ENCODE peak calls at places on chromosomes 12 and 14, in eight cellular contexts. O is fibroblast of the aortic adventitia, W is left ventricle myocardium inferior, Y is fibroblast of mammary gland, G is activated B cell treated with CpG ODN at 0.5 μM for 24 hours, F is mucosa of descending colon, T is A549, M is OCI-LY7. S is an unnamed sample.

GRCh38 chr14:50935126-50936090 is 8.9 kb downstream of the PYGL start:
- DNase-seq in M (no peak), W (no peak), T (no peak), O (no peak), G (no peak), F (no peak), Y (no peak), S (no peak)

GRCh38 chr12:120110550-120111501 is 5.7 kb downstream of the RAB35 start:
- DNase-seq in G (peak), T (no peak), Y (no peak), O (no peak), M (peak), F (peak), W (peak), S (no peak)

GRCh38 chr12:6863586-6864321 is 3.6 kb upstream of the TPI1 start:
- DNase-seq in T (no peak), W (no peak), O (no peak), F (no peak), G (no peak), M (no peak), Y (peak), S (no peak)

GRCh38 chr14:69554500-69554899 is 20.2 kb downstream of the CCDC177 start:
- DNase-seq in Y (peak), F (no peak), M (no peak), G (no peak), W (no peak), O (peak), T (no peak), S (no peak)

GRCh38 chr14:51789631-51790030 is 70.8 kb upstream of the GNG2 start:
- DNase-seq in O (no peak), Y (no peak), G (no peak), F (no peak), T (no peak), W (no peak), M (no peak), S (no peak)

GRCh38 chr12:130685250-130685649 is 30.8 kb downstream of the RIMBP2 start:
- DNase-seq in G (no peak), M (no peak), Y (no peak), O (no peak), W (no peak), F (no peak), T (no peak), S (no peak)

GRCh38 chr12:49706351-49707126 is 666 bp downstream of the FMNL3 start:
- DNase-seq in T (no peak), W (peak), M (peak), G (peak), F (peak), O (peak), Y (peak), S (no peak)

GRCh38 chr14:103243764-103244737 is 90.0 kb upstream of the EIF5 start:
- DNase-seq in Y (no peak), O (peak), M (no peak), W (no peak), F (no peak), G (no peak), T (peak), S (no peak)

GRCh38 chr12:185197-185955 is 28.6 kb downstream of the SLC6A12 start:
- DNase-seq in Y (no peak), M (no peak), F (no peak), O (no peak), T (no peak), G (no peak), W (no peak), S (no peak)

GRCh38 chr12:52949413-52950331 is 754 bp downstream of the KRT18 start:
- DNase-seq in T (peak), F (peak), W (no peak), O (peak), G (no peak), Y (peak), M (no peak), S (no peak)

GRCh38 chr14:95185452-95186392 is 28.4 kb upstream of the DICER1 start:
- DNase-seq in O (peak), T (no peak), M (no peak), G (no peak), W (peak), Y (peak), F (peak), S (no peak)

GRCh38 chr14:101947577-101947903 is 16.8 kb upstream of the DYNC1H1 start:
- DNase-seq in Y (no peak), T (no peak), O (no peak), G (no peak), W (no peak), F (no peak), M (no peak), S (no peak)

GRCh38 chr14:100906420-100906819 is 2.9 kb upstream of the RTL1 start:
- DNase-seq in G (no peak), Y (no peak), F (no peak), M (peak), T (no peak), W (no peak), O (no peak), S (no peak)

GRCh38 chr12:46342562-46343033 is 30.0 kb downstream of the SLC38A2 start:
- DNase-seq in O (peak), Y (peak), T (peak), G (no peak), M (peak), F (no peak), W (no peak), S (no peak)

GRCh38 chr12:56158926-56159461 is 835 bp downstream of the MYL6 start:
- DNase-seq in F (peak), M (peak), G (no peak), T (peak), O (peak), W (peak), Y (peak), S (no peak)

GRCh38 chr12:113302925-113303640 is 31.8 kb downstream of the SLC8B1 start:
- DNase-seq in F (no peak), M (peak), T (no peak), W (no peak), Y (no peak), O (no peak), G (no peak), S (no peak)

GRCh38 chr14:79809849-79810612 is 401.3 kb downstream of the DIO2 start:
- DNase-seq in F (no peak), M (peak), O (no peak), T (peak), W (no peak), G (no peak), Y (peak), S (no peak)

DNA sequence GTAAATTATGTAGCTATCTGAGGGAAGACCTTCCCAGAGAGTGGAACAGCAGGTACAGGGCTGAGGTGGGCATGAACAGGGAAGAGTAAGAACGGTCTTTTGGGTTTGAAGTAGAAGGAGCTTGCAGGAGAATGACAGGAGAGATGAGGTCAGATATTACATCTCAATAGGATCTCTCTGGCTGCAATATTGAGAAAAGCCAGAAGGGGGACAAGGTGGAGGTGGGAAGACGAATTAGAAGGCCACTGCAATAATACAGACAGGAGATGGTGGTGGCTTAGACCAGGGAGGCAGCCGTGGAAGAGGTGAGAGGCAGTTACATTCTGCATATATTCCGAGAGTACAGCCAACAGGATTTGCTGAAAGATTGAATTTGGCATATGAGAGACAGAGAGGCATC is 310.2 kb downstream of the APAF1 start:
- DNase-seq in M (peak), Y (peak), O (peak), T (peak), G (no peak), W (no peak), F (no peak), S (no peak)
- TF ChIP-seq CTCF in M (peak), Y (peak), O (peak), T (peak), G (no peak), W (no peak), F (no peak), S (peak)

DNA sequence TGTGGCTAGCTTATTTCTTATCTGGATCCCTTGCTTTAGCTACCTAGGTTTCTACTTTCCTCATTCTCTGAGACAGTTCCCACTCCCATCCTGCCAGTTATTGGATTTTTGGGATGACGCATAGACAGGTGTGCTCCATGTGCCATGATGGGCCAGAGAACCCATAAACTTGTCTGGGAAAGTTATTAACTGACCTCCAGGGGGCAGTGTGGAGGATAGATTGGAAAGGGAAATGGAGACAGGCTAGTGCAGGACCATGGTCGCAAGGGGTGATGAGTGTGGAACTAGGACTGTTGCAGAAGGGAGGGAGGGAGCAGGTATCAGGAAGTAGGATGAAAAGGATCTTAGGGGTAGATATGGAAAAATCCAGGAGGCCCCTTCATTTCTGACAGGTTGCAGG is 80.3 kb downstream of the ESRRB start:
- DNase-seq in G (no peak), W (no peak), M (peak), T (peak), Y (peak), F (no peak), O (peak), S (no peak)
- TF ChIP-seq CTCF in G (no peak), W (peak), M (peak), T (peak), Y (peak), F (no peak), O (peak), S (peak)

DNA sequence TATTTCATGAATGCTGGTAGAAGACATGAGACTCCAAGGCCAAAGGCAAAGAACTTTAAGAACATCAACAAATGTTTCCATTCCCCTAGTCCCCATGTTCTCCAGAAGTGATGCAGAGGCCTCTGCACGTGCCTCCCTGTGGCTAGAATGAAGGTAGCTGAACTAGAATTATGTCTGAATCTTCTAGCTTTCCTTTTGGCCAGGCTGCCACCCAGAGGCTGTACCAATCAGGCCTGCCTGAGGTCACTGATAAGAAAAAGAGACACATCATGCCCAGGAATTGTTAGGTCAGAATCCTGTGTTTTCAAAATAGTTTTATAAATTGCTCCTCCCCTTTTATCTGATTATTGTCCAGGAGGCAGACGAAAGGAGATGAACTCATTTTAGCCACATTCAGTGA is 188.0 kb upstream of the SLC16A7 start:
- DNase-seq in O (no peak), T (no peak), F (peak), W (no peak), Y (no peak), G (no peak), M (no peak), S (no peak)
- TF ChIP-seq CTCF in O (no peak), T (no peak), F (no peak), W (no peak), Y (no peak), G (no peak), M (no peak), S (no peak)

GRCh38 chr12:103965590-103966407 is at the start of gene TDG:
- DNase-seq in M (peak), O (peak), T (peak), W (peak), F (peak), Y (peak), G (peak), S (peak)
- TF ChIP-seq CTCF in M (peak), O (no peak), T (no peak), W (peak), F (no peak), Y (no peak), G (no peak), S (no peak)

GRCh38 chr14:75022655-75023054 is 19.9 kb downstream of the EIF2B2 start:
- DNase-seq in M (peak), F (no peak), T (peak), O (no peak), Y (no peak), G (no peak), W (peak), S (no peak)
- TF ChIP-seq CTCF in M (peak), F (no peak), T (peak), O (peak), Y (peak), G (no peak), W (peak), S (peak)

DNA sequence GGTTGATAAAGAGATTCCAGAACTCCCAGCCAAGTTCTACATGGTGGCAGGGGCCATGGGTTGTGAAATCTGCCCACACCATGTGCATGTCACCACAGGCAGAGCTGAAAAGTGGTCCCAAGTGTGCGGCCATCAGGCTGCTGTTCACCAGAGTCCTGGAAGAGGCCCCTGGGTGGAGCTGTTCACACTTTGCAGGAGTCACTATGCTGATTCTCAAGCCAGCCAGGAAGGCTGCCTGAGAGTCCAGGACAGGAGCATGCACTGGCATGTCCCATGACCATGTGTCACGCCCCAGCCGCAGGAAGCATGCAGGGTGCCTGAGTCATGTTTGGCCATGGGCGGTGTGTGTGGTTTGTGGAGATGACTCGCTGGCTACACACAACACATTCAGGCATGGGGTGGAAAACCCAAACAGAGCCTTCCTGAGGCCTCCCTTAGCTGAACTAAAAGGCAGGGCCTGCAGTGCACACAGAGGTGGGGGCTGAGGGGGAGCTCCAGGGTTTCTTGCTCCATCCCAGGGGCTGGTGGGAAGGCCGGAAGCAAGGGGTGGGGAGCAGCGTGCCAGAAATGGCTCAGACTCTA is 19.5 kb downstream of the ABCB9 start:
- DNase-seq in G (peak), M (peak), O (peak), F (peak), Y (peak), T (peak), W (peak), S (no peak)
- TF ChIP-seq CTCF in G (no peak), M (peak), O (peak), F (no peak), Y (peak), T (peak), W (peak), S (peak)

GRCh38 chr12:27081668-27082091 is 698 bp downstream of the C12orf71 start:
- DNase-seq in G (no peak), Y (peak), T (peak), O (peak), M (no peak), F (no peak), W (no peak), S (no peak)
- TF ChIP-seq CTCF in G (no peak), Y (no peak), T (no peak), O (no peak), M (no peak), F (no peak), W (no peak), S (no peak)

DNA sequence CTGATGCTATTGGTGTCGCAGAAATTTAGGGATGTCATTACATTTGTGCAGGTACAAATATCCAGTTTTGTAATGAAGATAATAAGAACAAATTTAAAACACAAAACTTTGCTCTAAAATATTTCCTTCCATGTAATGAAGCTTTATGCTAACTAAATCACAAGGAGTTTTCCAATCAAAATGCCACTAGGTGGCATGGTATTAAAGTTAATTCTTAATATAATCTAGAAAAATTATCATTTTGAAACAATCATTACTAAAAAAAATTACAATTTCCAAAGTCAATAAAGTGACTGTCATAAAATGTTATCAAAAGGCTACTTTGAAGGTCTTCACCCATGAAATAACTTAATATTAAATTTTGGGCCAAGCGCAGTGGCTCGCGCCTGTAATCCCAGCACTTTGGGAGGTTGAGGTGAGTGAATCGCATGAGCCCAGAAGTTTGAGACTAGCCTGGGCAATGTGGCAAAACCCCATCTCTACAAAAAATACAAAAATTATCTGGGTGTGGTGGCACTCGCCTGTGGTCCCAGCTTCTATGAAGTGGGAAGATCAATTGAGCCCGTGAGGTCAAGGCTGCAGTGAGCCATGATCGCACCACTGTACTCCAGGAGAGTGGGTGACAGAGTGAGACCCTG is 77.4 kb downstream of the KIF21A start:
- DNase-seq in W (no peak), O (peak), F (no peak), G (no peak), Y (peak), T (no peak), M (peak), S (no peak)
- TF ChIP-seq CTCF in W (peak), O (peak), F (no peak), G (no peak), Y (peak), T (peak), M (peak), S (peak)

GRCh38 chr14:90660865-90661570 is 155.2 kb downstream of the TTC7B start:
- DNase-seq in T (no peak), Y (no peak), M (no peak), W (peak), O (no peak), F (peak), G (no peak), S (no peak)

GRCh38 chr14:90655829-90656228 is 160.4 kb downstream of the TTC7B start:
- DNase-seq in T (no peak), O (no peak), W (no peak), M (no peak), Y (no peak), G (no peak), F (no peak), S (no peak)

GRCh38 chr14:90661881-90662280 is 154.3 kb downstream of the TTC7B start:
- DNase-seq in F (no peak), M (no peak), O (no peak), G (no peak), T (no peak), W (no peak), Y (no peak), S (no peak)

GRCh38 chr14:90656986-90657385 is 159.2 kb downstream of the TTC7B start:
- DNase-seq in G (no peak), W (no peak), O (no peak), M (no peak), T (no peak), Y (no peak), F (no peak), S (no peak)

GRCh38 chr14:90658541-90658967 is 157.7 kb downstream of the TTC7B start:
- DNase-seq in O (peak), F (no peak), Y (no peak), W (no peak), G (no peak), M (no peak), T (no peak), S (no peak)
- TF ChIP-seq CTCF in O (no peak), F (no peak), Y (no peak), W (no peak), G (no peak), M (no peak), T (no peak), S (no peak)

DNA sequence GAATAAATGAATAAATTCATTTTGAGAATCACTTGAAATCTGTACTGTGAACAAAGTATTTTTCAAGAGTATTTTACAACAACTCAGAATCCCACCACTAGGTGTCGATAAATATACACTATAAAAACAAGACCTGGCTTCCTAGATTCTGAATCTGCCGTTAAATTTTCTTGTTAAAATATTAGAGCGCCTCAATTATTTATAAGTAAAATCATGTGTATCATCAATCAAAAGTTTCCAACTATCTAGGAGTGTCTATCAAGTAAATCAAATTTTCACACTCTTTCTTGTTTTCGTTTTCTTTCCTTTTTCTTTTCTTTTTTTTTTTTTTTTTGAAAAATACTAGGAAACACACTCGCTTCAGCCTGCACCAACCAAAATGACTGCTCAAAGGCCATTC is 179.2 kb upstream of the DCN start:
- DNase-seq in F (no peak), O (peak), W (no peak), M (peak), G (no peak), T (peak), Y (peak), S (no peak)
- TF ChIP-seq CTCF in F (no peak), O (peak), W (peak), M (peak), G (no peak), T (peak), Y (peak), S (peak)